ENCODE peak calls at places on chromosomes 4 and X, in nine cellular contexts. One of them, this sample, is unnamed.

GRCh38 chr4:186855111-186855510 is 131.5 kb upstream of the FAT1 start:
- DNase-seq in GM04503: no peak
- DNase-seq in T-helper 9 cell: no peak
- DNase-seq in hypothalamus: no peak
- DNase-seq in D341Med: no peak
- DNase-seq in iPS-NIHi11: no peak
- DNase-seq in choroid plexus epithelial cell: no peak
- DNase-seq in osteoblast: no peak
- DNase-seq in caudate nucleus: no peak
- DNase-seq in this sample: no peak

GRCh38 chrX:97740044-97740443 is 856.3 kb downstream of the RPA4 start:
- DNase-seq in iPS-NIHi11: no peak
- DNase-seq in T-helper 9 cell: no peak
- DNase-seq in GM04503: no peak
- DNase-seq in caudate nucleus: no peak
- DNase-seq in choroid plexus epithelial cell: no peak
- DNase-seq in D341Med: no peak
- DNase-seq in hypothalamus: no peak
- DNase-seq in osteoblast: no peak
- DNase-seq in this sample: no peak

GRCh38 chr4:147560632-147561031 is 56.6 kb upstream of the TMEM184C start:
- DNase-seq in D341Med: no peak
- DNase-seq in caudate nucleus: no peak
- DNase-seq in T-helper 9 cell: no peak
- DNase-seq in choroid plexus epithelial cell: peak; percentile 80
- DNase-seq in hypothalamus: no peak
- DNase-seq in iPS-NIHi11: no peak
- DNase-seq in GM04503: no peak
- DNase-seq in osteoblast: no peak
- DNase-seq in this sample: no peak

GRCh38 chrX:38916801-38917200 is 115.5 kb downstream of the MID1IP1 start:
- DNase-seq in D341Med: no peak
- DNase-seq in iPS-NIHi11: no peak
- DNase-seq in osteoblast: no peak
- DNase-seq in choroid plexus epithelial cell: no peak
- DNase-seq in GM04503: no peak
- DNase-seq in hypothalamus: no peak
- DNase-seq in T-helper 9 cell: no peak
- DNase-seq in caudate nucleus: no peak
- DNase-seq in this sample: no peak

GRCh38 chr4:48175806-48176205 is 41.8 kb upstream of the TXK start:
- DNase-seq in choroid plexus epithelial cell: peak; percentile 27
- DNase-seq in caudate nucleus: no peak
- DNase-seq in iPS-NIHi11: no peak
- DNase-seq in D341Med: no peak
- DNase-seq in T-helper 9 cell: no peak
- DNase-seq in hypothalamus: no peak
- DNase-seq in osteoblast: no peak
- DNase-seq in GM04503: no peak
- DNase-seq in this sample: no peak

GRCh38 chrX:119251381-119251780 is 15.3 kb downstream of the PGRMC1 start:
- DNase-seq in iPS-NIHi11: no peak
- DNase-seq in caudate nucleus: no peak
- DNase-seq in choroid plexus epithelial cell: no peak
- DNase-seq in D341Med: no peak
- DNase-seq in osteoblast: no peak
- DNase-seq in T-helper 9 cell: no peak
- DNase-seq in hypothalamus: no peak
- DNase-seq in GM04503: no peak
- DNase-seq in this sample: no peak

GRCh38 chr4:155787113-155787710 is 28.4 kb downstream of the GUCY1B1 start:
- DNase-seq in D341Med: peak; percentile 55
- DNase-seq in caudate nucleus: no peak
- DNase-seq in hypothalamus: no peak
- DNase-seq in iPS-NIHi11: peak; percentile 49
- DNase-seq in osteoblast: peak; percentile 64
- DNase-seq in GM04503: no peak
- DNase-seq in T-helper 9 cell: no peak
- DNase-seq in choroid plexus epithelial cell: peak; percentile 74
- DNase-seq in this sample: peak; percentile 62

GRCh38 chr4:69830529-69831269 is 29.2 kb downstream of the SULT1E1 start:
- DNase-seq in iPS-NIHi11: no peak
- DNase-seq in T-helper 9 cell: no peak
- DNase-seq in GM04503: no peak
- DNase-seq in osteoblast: no peak
- DNase-seq in D341Med: no peak
- DNase-seq in caudate nucleus: no peak
- DNase-seq in hypothalamus: no peak
- DNase-seq in choroid plexus epithelial cell: peak; percentile 81
- DNase-seq in this sample: no peak

GRCh38 chr4:140789752-140790151 is 33.6 kb upstream of the TBC1D9 start:
- DNase-seq in D341Med: no peak
- DNase-seq in iPS-NIHi11: no peak
- DNase-seq in GM04503: no peak
- DNase-seq in hypothalamus: no peak
- DNase-seq in caudate nucleus: no peak
- DNase-seq in T-helper 9 cell: no peak
- DNase-seq in osteoblast: no peak
- DNase-seq in choroid plexus epithelial cell: peak; percentile 13
- DNase-seq in this sample: no peak

GRCh38 chr4:79552311-79552710 is 144.3 kb upstream of the GK2 start:
- DNase-seq in GM04503: no peak
- DNase-seq in osteoblast: no peak
- DNase-seq in iPS-NIHi11: no peak
- DNase-seq in D341Med: no peak
- DNase-seq in hypothalamus: no peak
- DNase-seq in T-helper 9 cell: no peak
- DNase-seq in choroid plexus epithelial cell: no peak
- DNase-seq in caudate nucleus: no peak
- DNase-seq in this sample: no peak

GRCh38 chr4:8279321-8280157 is 10.0 kb downstream of the HTRA3 start:
- DNase-seq in GM04503: no peak
- DNase-seq in caudate nucleus: no peak
- DNase-seq in T-helper 9 cell: no peak
- DNase-seq in D341Med: no peak
- DNase-seq in iPS-NIHi11: no peak
- DNase-seq in choroid plexus epithelial cell: no peak
- DNase-seq in hypothalamus: no peak
- DNase-seq in osteoblast: peak; percentile 51
- DNase-seq in this sample: no peak

GRCh38 chrX:25079020-25079419 is 63.3 kb upstream of the ARX start:
- DNase-seq in hypothalamus: no peak
- DNase-seq in D341Med: no peak
- DNase-seq in osteoblast: no peak
- DNase-seq in T-helper 9 cell: no peak
- DNase-seq in caudate nucleus: no peak
- DNase-seq in choroid plexus epithelial cell: no peak
- DNase-seq in GM04503: no peak
- DNase-seq in iPS-NIHi11: peak; percentile 3
- DNase-seq in this sample: peak; percentile 52

GRCh38 chr4:104897297-104897645 is 249.4 kb upstream of the TET2 start:
- DNase-seq in hypothalamus: no peak
- DNase-seq in T-helper 9 cell: no peak
- DNase-seq in GM04503: no peak
- DNase-seq in D341Med: no peak
- DNase-seq in caudate nucleus: no peak
- DNase-seq in iPS-NIHi11: no peak
- DNase-seq in osteoblast: no peak
- DNase-seq in choroid plexus epithelial cell: peak; percentile 5
- DNase-seq in this sample: no peak

GRCh38 chr4:155079866-155080265 is 128.6 kb upstream of the NPY2R start:
- DNase-seq in iPS-NIHi11: no peak
- DNase-seq in D341Med: no peak
- DNase-seq in caudate nucleus: no peak
- DNase-seq in choroid plexus epithelial cell: peak; percentile 3
- DNase-seq in hypothalamus: no peak
- DNase-seq in T-helper 9 cell: no peak
- DNase-seq in osteoblast: no peak
- DNase-seq in GM04503: no peak
- DNase-seq in this sample: no peak

GRCh38 chr4:120844528-120844921 is 78.0 kb downstream of the PRDM5 start:
- DNase-seq in GM04503: no peak
- DNase-seq in T-helper 9 cell: no peak
- DNase-seq in caudate nucleus: no peak
- DNase-seq in osteoblast: no peak
- DNase-seq in iPS-NIHi11: no peak
- DNase-seq in choroid plexus epithelial cell: no peak
- DNase-seq in D341Med: no peak
- DNase-seq in hypothalamus: no peak
- DNase-seq in this sample: no peak

GRCh38 chr4:38495481-38495880 is 168.5 kb upstream of the KLF3 start:
- DNase-seq in T-helper 9 cell: no peak
- DNase-seq in osteoblast: no peak
- DNase-seq in D341Med: no peak
- DNase-seq in hypothalamus: no peak
- DNase-seq in GM04503: no peak
- DNase-seq in iPS-NIHi11: peak; percentile 49
- DNase-seq in caudate nucleus: no peak
- DNase-seq in choroid plexus epithelial cell: no peak
- DNase-seq in this sample: no peak